ENCODE peak calls at places on chromosomes 11 and 22, in four cellular contexts. One of them, this sample, is unnamed.

GRCh38 chr11:131686836-131687235 is 316.4 kb downstream of the NTM start:
- DNase-seq in heart right ventricle: no peak
- DNase-seq in transverse colon: no peak
- DNase-seq in OCI-LY7: no peak
- DNase-seq in this sample: no peak

GRCh38 chr11:66015094-66015881 is 3.5 kb downstream of the CST6 start:
- DNase-seq in heart right ventricle: peak; percentile 50
- DNase-seq in transverse colon: no peak
- DNase-seq in OCI-LY7: no peak
- DNase-seq in this sample: no peak

GRCh38 chr22:26461188-26461810 is 22.3 kb downstream of the HPS4 start:
- DNase-seq in heart right ventricle: peak; percentile 50
- DNase-seq in transverse colon: peak; percentile 64
- DNase-seq in OCI-LY7: peak; percentile 41
- DNase-seq in this sample: peak; percentile 40

GRCh38 chr22:49583341-49583740 is 244.3 kb downstream of the BRD1 start:
- DNase-seq in heart right ventricle: no peak
- DNase-seq in transverse colon: peak; percentile 2
- DNase-seq in OCI-LY7: no peak
- DNase-seq in this sample: no peak

GRCh38 chr11:36459046-36459445 is 51.0 kb downstream of the TRAF6 start:
- DNase-seq in heart right ventricle: no peak
- DNase-seq in transverse colon: no peak
- DNase-seq in OCI-LY7: no peak
- DNase-seq in this sample: no peak

GRCh38 chr11:121437686-121438078 is 14.4 kb upstream of the SORL1 start:
- DNase-seq in heart right ventricle: no peak
- DNase-seq in transverse colon: no peak
- DNase-seq in OCI-LY7: no peak
- DNase-seq in this sample: no peak

GRCh38 chr11:39741066-39741465 is 1718.4 kb downstream of the LRRC4C start:
- DNase-seq in heart right ventricle: no peak
- DNase-seq in transverse colon: no peak
- DNase-seq in OCI-LY7: no peak
- DNase-seq in this sample: no peak

GRCh38 chr11:113839842-113840241 is 35.5 kb downstream of the USP28 start:
- DNase-seq in heart right ventricle: no peak
- DNase-seq in transverse colon: peak; percentile 14
- DNase-seq in OCI-LY7: peak; percentile 55
- DNase-seq in this sample: no peak

GRCh38 chr11:96294289-96294688 is 48.7 kb downstream of the MAML2 start:
- DNase-seq in heart right ventricle: no peak
- DNase-seq in transverse colon: no peak
- DNase-seq in OCI-LY7: no peak
- DNase-seq in this sample: no peak

GRCh38 chr22:25482091-25482760 is 82.2 kb upstream of the GRK3 start:
- DNase-seq in heart right ventricle: no peak
- DNase-seq in transverse colon: no peak
- DNase-seq in OCI-LY7: no peak
- DNase-seq in this sample: no peak

GRCh38 chr11:32594272-32594671 is 10.6 kb downstream of the EIF3M start:
- DNase-seq in heart right ventricle: no peak
- DNase-seq in transverse colon: no peak
- DNase-seq in OCI-LY7: no peak
- DNase-seq in this sample: no peak

GRCh38 chr22:46795140-46795539 is 32.7 kb downstream of the TBC1D22A start:
- DNase-seq in heart right ventricle: no peak
- DNase-seq in transverse colon: no peak
- DNase-seq in OCI-LY7: no peak
- DNase-seq in this sample: no peak

GRCh38 chr11:73366953-73367352 is 9.2 kb upstream of the RELT start:
- DNase-seq in heart right ventricle: no peak
- DNase-seq in transverse colon: no peak
- DNase-seq in OCI-LY7: no peak
- DNase-seq in this sample: no peak
- H3K4me3 ChIP-seq in heart right ventricle: no peak overlapping the region
- H3K4me3 ChIP-seq in transverse colon: no peak overlapping the region
- H3K4me3 ChIP-seq in OCI-LY7: no peak overlapping the region
- H3K4me3 ChIP-seq in this sample: no peak overlapping the region

GRCh38 chr11:6480299-6480914 is 724 bp downstream of the ARFIP2 start:
- DNase-seq in heart right ventricle: no peak
- DNase-seq in transverse colon: no peak
- DNase-seq in OCI-LY7: no peak
- DNase-seq in this sample: no peak
- H3K36me3 ChIP-seq in heart right ventricle: peaks cover 66% of the 10 kb centered on the region
- H3K36me3 ChIP-seq in transverse colon: peaks cover 9% of the 10 kb centered on the region
- H3K36me3 ChIP-seq in OCI-LY7: peaks cover 67% of the 10 kb centered on the region
- H3K36me3 ChIP-seq in this sample: peaks cover 29% of the 10 kb centered on the region

DNA sequence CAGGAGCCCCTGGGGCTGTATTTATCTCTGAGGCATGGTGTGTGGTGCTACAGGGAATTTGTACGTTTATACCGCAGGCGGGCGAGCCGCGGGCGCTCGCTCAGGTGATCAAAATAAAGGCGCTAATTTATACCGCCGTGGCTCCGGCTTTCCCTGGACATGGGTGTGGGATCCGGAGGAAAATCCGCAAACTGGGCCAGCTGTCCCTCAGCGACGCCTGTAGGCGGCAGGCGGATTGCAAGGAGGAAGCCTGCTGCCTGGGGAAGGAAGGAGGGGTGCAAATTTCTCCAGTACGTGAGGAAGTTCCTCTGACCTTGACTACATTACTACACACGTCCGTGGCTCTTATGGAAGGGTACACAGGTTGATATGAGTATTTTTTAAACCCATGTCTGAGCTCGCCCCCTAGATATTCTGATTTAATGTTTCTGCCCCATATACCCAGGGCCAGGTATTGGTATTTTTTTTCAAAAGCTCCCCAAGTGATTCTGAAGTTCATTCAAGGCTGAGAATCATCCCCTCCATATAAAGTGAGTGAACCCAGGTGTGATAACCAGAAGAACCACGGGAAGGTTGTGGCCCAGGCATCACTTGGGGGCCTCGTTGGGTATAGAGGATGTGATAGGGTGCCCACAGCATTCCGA is 2.8 kb downstream of the MYOD1 start:
- DNase-seq in heart right ventricle: no peak
- DNase-seq in transverse colon: no peak
- DNase-seq in OCI-LY7: no peak
- DNase-seq in this sample: no peak
- TF ChIP-seq CTCF in heart right ventricle: peak; percentile 5
- TF ChIP-seq CTCF in transverse colon: no peak
- TF ChIP-seq CTCF in OCI-LY7: no peak
- TF ChIP-seq CTCF in this sample: no peak

DNA sequence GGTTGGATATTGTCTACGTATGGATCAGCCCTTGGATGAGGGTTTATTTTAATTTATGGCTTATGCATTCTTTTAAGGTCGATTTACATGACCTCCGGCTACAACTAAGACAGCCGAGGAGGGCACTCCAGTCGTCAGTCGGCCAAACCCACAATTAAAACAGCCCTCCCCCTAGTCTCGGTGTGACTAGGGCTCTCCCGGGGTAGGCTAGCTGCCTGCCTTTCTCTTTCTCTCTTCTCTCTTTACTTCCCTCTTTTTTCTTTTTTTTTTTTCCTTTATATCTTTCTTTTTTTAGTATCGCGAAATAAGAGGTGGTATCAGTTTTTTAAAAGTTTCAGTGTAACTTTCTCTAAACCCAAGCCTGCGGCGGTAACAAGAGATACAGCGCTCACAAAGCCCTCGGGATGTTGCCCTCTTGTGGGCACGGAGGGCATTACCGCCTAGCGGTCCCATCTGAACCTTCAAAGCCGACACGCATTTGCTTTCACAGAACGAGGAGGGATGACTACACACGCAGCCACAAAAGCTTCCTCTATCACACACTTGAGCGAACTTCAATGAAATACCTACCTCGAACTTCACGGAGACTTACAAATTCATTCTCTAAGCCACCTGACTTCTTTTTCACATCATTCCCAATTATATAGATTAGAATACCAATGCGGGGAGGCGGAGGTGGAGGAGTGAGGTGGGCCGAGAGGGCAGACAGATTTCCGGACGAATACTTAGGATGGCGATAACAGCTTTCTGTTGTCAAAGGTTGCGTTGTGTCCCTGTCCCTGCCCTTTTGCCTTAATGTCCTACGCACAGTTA is 132.3 kb upstream of the C11orf58 start:
- DNase-seq in heart right ventricle: peak; percentile 90
- DNase-seq in transverse colon: peak; percentile 92
- DNase-seq in OCI-LY7: peak; percentile 63
- DNase-seq in this sample: peak; percentile 91
- H3K4me3 ChIP-seq in heart right ventricle: peak overlapping the region; percentile 95
- H3K4me3 ChIP-seq in transverse colon: peak overlapping the region; percentile 36
- H3K4me3 ChIP-seq in OCI-LY7: no peak overlapping the region
- H3K4me3 ChIP-seq in this sample: peak overlapping the region; percentile 46

GRCh38 chr22:30296851-30297250 is 7.5 kb upstream of the CASTOR1 start:
- DNase-seq in heart right ventricle: no peak
- DNase-seq in transverse colon: no peak
- DNase-seq in OCI-LY7: no peak
- DNase-seq in this sample: no peak
- H3K36me3 ChIP-seq in heart right ventricle: peaks cover 100% of the 10 kb centered on the region
- H3K36me3 ChIP-seq in transverse colon: peaks cover 39% of the 10 kb centered on the region
- H3K36me3 ChIP-seq in OCI-LY7: peaks cover 22% of the 10 kb centered on the region
- H3K36me3 ChIP-seq in this sample: peaks cover 55% of the 10 kb centered on the region

GRCh38 chr22:34992672-34993071 is 73.3 kb upstream of the ISX start:
- DNase-seq in heart right ventricle: no peak
- DNase-seq in transverse colon: no peak
- DNase-seq in OCI-LY7: no peak
- DNase-seq in this sample: no peak
- TF ChIP-seq CTCF in heart right ventricle: no peak
- TF ChIP-seq CTCF in transverse colon: no peak
- TF ChIP-seq CTCF in OCI-LY7: no peak
- TF ChIP-seq CTCF in this sample: no peak